ENCODE peak calls at places on chromosomes 12 and 14, in nine cellular contexts. D, Q, L, X, B, N, Y, U and Z are unnamed samples.

GRCh38 chr12:121628037-121628436 is 1.7 kb downstream of the ORAI1 start:
- DNase-seq in D (no peak), Q (peak), L (no peak), X (peak), B (no peak), N (no peak), Y (no peak), U (no peak), Z (no peak)

GRCh38 chr14:22602853-22603252 is 4.8 kb downstream of the ABHD4 start:
- DNase-seq in D (no peak), Q (no peak), L (no peak), X (peak), B (no peak), N (no peak), Y (no peak), U (no peak), Z (no peak)

GRCh38 chr12:68899251-68899771 is 33.7 kb downstream of the CPM start:
- DNase-seq in D (peak), Q (peak), L (no peak), X (peak), B (no peak), N (peak), Y (no peak), U (no peak), Z (no peak)

GRCh38 chr14:74867673-74868072 is 8.3 kb downstream of the PROX2 start:
- DNase-seq in D (peak), Q (peak), L (peak), X (peak), B (no peak), N (no peak), Y (no peak), U (no peak), Z (no peak)

GRCh38 chr14:22039938-22040780 is 366.5 kb upstream of the OR4E1 start:
- DNase-seq in D (no peak), Q (no peak), L (peak), X (peak), B (no peak), N (no peak), Y (peak), U (no peak), Z (no peak)

GRCh38 chr12:131378861-131379665 is 331.8 kb upstream of the SFSWAP start:
- DNase-seq in D (no peak), Q (no peak), L (no peak), X (no peak), B (no peak), N (no peak), Y (no peak), U (no peak), Z (no peak)

GRCh38 chr12:56160160-56160763 is 2.1 kb downstream of the MYL6 start:
- DNase-seq in D (peak), Q (no peak), L (peak), X (peak), B (no peak), N (no peak), Y (peak), U (no peak), Z (peak)

GRCh38 chr12:90060031-90060430 is 351.4 kb upstream of the ATP2B1 start:
- DNase-seq in D (no peak), Q (no peak), L (no peak), X (no peak), B (no peak), N (no peak), Y (no peak), U (no peak), Z (no peak)